ENCODE peak calls at places on chromosomes 5 and 9, in five cellular contexts. X is endothelial cell, B is LNCaP clone FGC, U is heart right ventricle, W is dorsolateral prefrontal cortex. D is an unnamed sample.

GRCh38 chr9:69637193-69637592 is 35.0 kb downstream of the APBA1 start:
- DNase-seq in X (no peak), B (no peak), U (no peak), W (no peak), D (no peak)

GRCh38 chr9:106019017-106019692 is 324.8 kb downstream of the TMEM38B start:
- DNase-seq in X (no peak), B (no peak), U (peak; percentile 34), W (no peak), D (no peak)

GRCh38 chr5:38846379-38846967 is 661 bp downstream of the OSMR start:
- DNase-seq in X (no peak), B (no peak), U (no peak), W (no peak), D (no peak)

GRCh38 chr5:96595300-96596090 is 66.7 kb upstream of the CAST start:
- DNase-seq in X (no peak), B (no peak), U (no peak), W (no peak), D (no peak)

GRCh38 chr5:10233505-10233904 is 16.2 kb downstream of the ATPSCKMT start:
- DNase-seq in X (peak; percentile 52), B (no peak), U (no peak), W (peak; percentile 60), D (peak; percentile 87)

GRCh38 chr9:134616341-134616740 is 25.3 kb upstream of the COL5A1 start:
- DNase-seq in X (no peak), B (no peak), U (no peak), W (no peak), D (no peak)

GRCh38 chr9:123090956-123091355 is 57.5 kb downstream of the GPR21 start:
- DNase-seq in X (no peak), B (no peak), U (no peak), W (no peak), D (no peak)

GRCh38 chr9:99726758-99727157 is 94.9 kb upstream of the NR4A3 start:
- DNase-seq in X (no peak), B (no peak), U (peak; percentile 9), W (no peak), D (no peak)

GRCh38 chr5:78829811-78830499 is 155.2 kb downstream of the ARSB start:
- DNase-seq in X (no peak), B (peak; percentile 77), U (peak; percentile 74), W (no peak), D (no peak)

GRCh38 chr5:157689942-157690689 is 18.8 kb downstream of the C5orf52 start:
- DNase-seq in X (no peak), B (no peak), U (no peak), W (no peak), D (no peak)

GRCh38 chr5:26889810-26890209 is 148.6 kb downstream of the CDH9 start:
- DNase-seq in X (no peak), B (no peak), U (no peak), W (no peak), D (no peak)

GRCh38 chr9:90001756-90002155 is 396.9 kb downstream of the GADD45G start:
- DNase-seq in X (no peak), B (no peak), U (no peak), W (no peak), D (no peak)

GRCh38 chr5:135462304-135462703 is 10.2 kb upstream of the TIFAB start:
- DNase-seq in X (peak; percentile 68), B (peak; percentile 37), U (no peak), W (no peak), D (peak; percentile 93)

GRCh38 chr5:86971034-86971511 is 296.6 kb upstream of the RASA1 start:
- DNase-seq in X (no peak), B (no peak), U (no peak), W (no peak), D (peak; percentile 13)

GRCh38 chr5:141757402-141757801 is 75.4 kb upstream of the ARAP3 start:
- DNase-seq in X (peak; percentile 57), B (no peak), U (peak; percentile 23), W (no peak), D (peak; percentile 74)

GRCh38 chr5:121968910-121969607 is 7.3 kb downstream of the SRFBP1 start:
- DNase-seq in X (no peak), B (no peak), U (no peak), W (no peak), D (no peak)

GRCh38 chr9:105683688-105684275 is 10.6 kb upstream of the TMEM38B start:
- DNase-seq in X (no peak), B (no peak), U (no peak), W (no peak), D (no peak)

GRCh38 chr5:4005335-4005734 is 409.7 kb downstream of the IRX1 start:
- DNase-seq in X (no peak), B (no peak), U (no peak), W (no peak), D (no peak)

GRCh38 chr5:113118298-113118697 is 141.7 kb downstream of the DCP2 start:
- DNase-seq in X (no peak), B (no peak), U (no peak), W (no peak), D (no peak)

GRCh38 chr5:57383093-57383861 is 99.3 kb downstream of the ACTBL2 start:
- DNase-seq in X (no peak), B (no peak), U (peak; percentile 5), W (no peak), D (no peak)

GRCh38 chr5:75351058-75351926 is 14.3 kb downstream of the HMGCR start:
- DNase-seq in X (no peak), B (no peak), U (no peak), W (no peak), D (no peak)

GRCh38 chr5:135031146-135031812 is 2.7 kb downstream of the PITX1 start:
- DNase-seq in X (no peak), B (no peak), U (no peak), W (no peak), D (no peak)

GRCh38 chr9:84932915-84933527 is 263.5 kb downstream of the NTRK2 start:
- DNase-seq in X (no peak), B (no peak), U (no peak), W (no peak), D (no peak)

GRCh38 chr5:147558826-147559225 is 49.0 kb upstream of the DPYSL3 start:
- DNase-seq in X (peak; percentile 60), B (no peak), U (peak; percentile 58), W (no peak), D (peak; percentile 76)

GRCh38 chr5:158155087-158155486 is 296.1 kb upstream of the CLINT1 start:
- DNase-seq in X (no peak), B (no peak), U (no peak), W (no peak), D (no peak)

GRCh38 chr5:90866915-90867715 is 308.5 kb downstream of the ADGRV1 start:
- DNase-seq in X (no peak), B (no peak), U (no peak), W (no peak), D (no peak)

DNA sequence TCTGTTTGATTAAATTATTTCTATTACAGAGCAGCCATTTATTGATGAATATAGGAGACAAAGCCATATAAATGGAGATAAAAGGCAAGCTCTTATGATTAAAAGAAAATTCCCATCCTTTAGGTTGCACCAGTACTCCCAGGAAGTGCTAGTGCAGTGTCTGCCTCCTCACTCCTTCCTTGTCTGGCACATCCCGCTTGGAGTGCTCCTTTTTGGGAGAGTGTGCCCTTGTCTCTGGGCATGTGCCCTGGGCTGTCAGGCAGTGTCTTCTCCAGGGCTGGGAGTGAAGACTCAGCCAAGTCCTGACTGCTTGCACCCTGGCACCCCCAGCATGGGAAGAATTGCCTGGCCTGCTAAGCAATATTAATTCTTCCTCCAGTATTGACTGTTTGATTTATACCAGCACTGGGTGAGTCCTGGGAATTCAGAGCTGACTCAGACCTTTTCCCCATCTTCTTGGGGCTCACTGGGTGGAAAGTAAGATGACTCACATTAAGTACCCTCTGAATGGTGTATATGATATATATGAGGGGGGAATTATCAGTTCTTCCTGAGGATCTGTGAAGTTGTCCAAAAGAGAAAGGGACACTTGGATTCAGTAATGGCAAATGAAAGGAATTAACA is 62.1 kb downstream of the ZSWIM6 start:
- DNase-seq in X (no peak), B (no peak), U (no peak), W (no peak), D (no peak)
- TF ChIP-seq CTCF in X (no peak), B (no peak), U (no peak), W (no peak), D (no peak)

DNA sequence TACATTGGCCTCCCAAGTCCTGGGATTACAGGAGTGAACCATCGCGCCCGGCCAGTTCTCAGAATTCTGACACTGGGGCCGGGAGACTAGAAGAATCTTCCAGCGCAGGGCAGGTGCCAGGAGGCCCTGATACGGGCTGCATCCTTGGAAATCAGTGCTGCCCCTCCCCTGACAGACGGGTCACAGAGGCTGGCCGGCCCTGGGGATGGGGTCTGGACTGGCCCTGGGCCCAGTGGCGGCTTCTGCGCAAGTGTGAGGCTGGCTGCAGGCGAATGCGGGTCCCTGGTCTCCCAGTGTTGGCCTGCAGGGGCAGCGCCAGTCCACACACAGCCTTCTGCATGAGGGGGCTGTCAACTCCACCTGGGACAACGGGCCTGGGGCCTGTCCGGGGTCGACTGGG is 831 bp upstream of the TBC1D9B start:
- DNase-seq in X (peak; percentile 47), B (no peak), U (no peak), W (no peak), D (peak; percentile 16)
- TF ChIP-seq CTCF in X (peak; percentile 3), B (no peak), U (no peak), W (no peak), D (peak; percentile 48)

GRCh38 chr5:114358329-114358728 is 3.5 kb upstream of the KCNN2 start:
- DNase-seq in X (no peak), B (no peak), U (no peak), W (no peak), D (no peak)
- TF ChIP-seq CTCF in X (no peak), B (peak; percentile 34), U (peak; percentile 18), W (peak; percentile 13), D (no peak)

DNA sequence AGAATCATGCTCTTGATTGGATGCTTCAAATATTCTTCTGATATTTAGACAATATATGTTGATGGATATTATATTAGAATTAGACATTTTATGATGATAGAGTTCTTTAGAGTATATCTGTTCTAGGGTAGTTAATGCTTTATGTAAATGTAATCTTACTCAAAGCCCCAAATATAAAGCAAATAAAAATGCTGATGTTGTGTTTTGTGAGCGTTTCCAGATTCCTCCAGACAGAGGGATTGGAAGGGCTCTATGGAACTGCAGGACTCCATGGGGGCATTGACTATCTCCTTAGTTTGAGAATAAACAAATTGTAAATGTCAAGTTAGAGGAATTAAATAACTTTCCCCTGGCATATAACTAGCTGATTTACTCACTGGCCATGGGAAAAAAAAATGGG is 184.5 kb downstream of the MRPS30 start:
- DNase-seq in X (no peak), B (no peak), U (no peak), W (no peak), D (no peak)
- TF ChIP-seq CTCF in X (no peak), B (no peak), U (no peak), W (no peak), D (no peak)

GRCh38 chr5:176490291-176490690 is 42.1 kb downstream of the FAF2 start:
- DNase-seq in X (no peak), B (no peak), U (no peak), W (no peak), D (no peak)
- TF ChIP-seq CTCF in X (no peak), B (peak; percentile 18), U (no peak), W (no peak), D (no peak)

GRCh38 chr9:37511006-37511714 is 25.4 kb downstream of the POLR1E start:
- DNase-seq in X (peak; percentile 47), B (no peak), U (no peak), W (no peak), D (peak; percentile 69)
- TF ChIP-seq CTCF in X (no peak), B (peak; percentile 2), U (peak; percentile 15), W (no peak), D (peak; percentile 62)

D was measured in WERI-Rb-1.